ENCODE peak calls at places on chromosome 1, in five cellular contexts. W, G, V, J and L are unnamed samples.

GRCh38 chr1:924619-925323 is 1.0 kb downstream of the SAMD11 start:
- DNase-seq in W (peak; percentile 74), J (no peak), G (no peak), V (no peak), L (peak; percentile 66)

GRCh38 chr1:242139986-242140385 is 141.1 kb upstream of the MAP1LC3C start:
- DNase-seq in G (no peak), W (no peak), J (no peak), V (no peak), L (no peak)

GRCh38 chr1:43885311-43885801 is 48.2 kb upstream of the ARTN start:
- DNase-seq in J (no peak), G (peak; percentile 38), V (no peak), W (no peak), L (no peak)

GRCh38 chr1:47219590-47220220 is 12.3 kb downstream of the TAL1 start:
- DNase-seq in G (no peak), W (no peak), V (no peak), J (no peak), L (no peak)

GRCh38 chr1:234781241-234782056 is 171.5 kb upstream of the IRF2BP2 start:
- DNase-seq in J (peak; percentile 57), V (no peak), G (no peak), W (no peak), L (no peak)

GRCh38 chr1:58755468-58755872 is 28.4 kb downstream of the JUN start:
- DNase-seq in J (peak; percentile 83), W (no peak), G (peak; percentile 70), V (no peak), L (no peak)

GRCh38 chr1:94326329-94326728 is 88.9 kb upstream of the ARHGAP29 start:
- DNase-seq in V (no peak), J (no peak), G (no peak), W (no peak), L (no peak)

GRCh38 chr1:156101880-156102279 is 12.6 kb upstream of the LMNA start:
- DNase-seq in G (no peak), V (no peak), W (no peak), J (no peak), L (no peak)

GRCh38 chr1:39036678-39037077 is 10.5 kb downstream of the NDUFS5 start:
- DNase-seq in G (no peak), W (no peak), J (no peak), V (no peak), L (no peak)

GRCh38 chr1:154221815-154222081 is 993 bp downstream of the UBAP2L start:
- DNase-seq in W (no peak), V (no peak), J (peak; percentile 31), G (no peak), L (peak; percentile 59)

GRCh38 chr1:75614455-75615379 is 3.8 kb upstream of the SLC44A5 start:
- DNase-seq in V (peak; percentile 57), G (peak; percentile 19), J (peak; percentile 57), W (peak; percentile 86), L (peak; percentile 60)

GRCh38 chr1:182457844-182458243 is 7.9 kb downstream of the RGSL1 start:
- DNase-seq in J (peak; percentile 76), G (no peak), W (no peak), V (no peak), L (no peak)

GRCh38 chr1:12275370-12275769 is 45.5 kb downstream of the VPS13D start:
- DNase-seq in G (no peak), W (peak; percentile 37), J (peak; percentile 6), V (peak; percentile 5), L (no peak)

GRCh38 chr1:51284487-51284954 is 45.8 kb downstream of the TTC39A start:
- DNase-seq in G (peak; percentile 40), J (peak; percentile 61), V (no peak), W (peak; percentile 71), L (no peak)

GRCh38 chr1:93685918-93686317 is 4.3 kb upstream of the BCAR3 start:
- DNase-seq in G (no peak), V (no peak), J (no peak), W (no peak), L (no peak)

GRCh38 chr1:9634582-9634981 is 16.9 kb upstream of the PIK3CD start:
- DNase-seq in G (no peak), W (no peak), J (no peak), V (no peak), L (no peak)

GRCh38 chr1:157181790-157182189 is 43.6 kb upstream of the ETV3 start:
- DNase-seq in J (no peak), V (no peak), G (no peak), W (no peak), L (no peak)

GRCh38 chr1:58432813-58433668 is 113.5 kb downstream of the OMA1 start:
- DNase-seq in W (peak; percentile 68), J (no peak), V (peak; percentile 39), G (no peak), L (no peak)

GRCh38 chr1:6686294-6686693 is 15.3 kb downstream of the DNAJC11 start:
- DNase-seq in G (no peak), V (no peak), J (no peak), W (no peak), L (no peak)

GRCh38 chr1:101330427-101331130 is 93.8 kb downstream of the S1PR1 start:
- DNase-seq in G (no peak), J (no peak), V (no peak), W (no peak), L (no peak)

GRCh38 chr1:230067871-230068814 is 1.1 kb downstream of the GALNT2 start:
- DNase-seq in V (no peak), J (no peak), G (no peak), W (peak; percentile 79), L (peak; percentile 47)

GRCh38 chr1:163357378-163357777 is 35.6 kb downstream of the NUF2 start:
- DNase-seq in W (no peak), J (peak; percentile 52), V (no peak), G (no peak), L (no peak)

GRCh38 chr1:2804628-2805351 is 3.3 kb upstream of the TTC34 start:
- DNase-seq in W (no peak), G (no peak), J (no peak), V (no peak), L (no peak)

GRCh38 chr1:158730453-158730852 is 9.9 kb upstream of the OR6K3 start:
- DNase-seq in J (no peak), V (no peak), W (no peak), G (no peak), L (no peak)

GRCh38 chr1:205791568-205792180 is 16.4 kb upstream of the RAB29 start:
- DNase-seq in G (no peak), W (peak; percentile 82), J (peak; percentile 48), V (no peak), L (peak; percentile 81)

GRCh38 chr1:51327386-51327785 is 3.0 kb downstream of the TTC39A start:
- DNase-seq in G (no peak), W (no peak), J (no peak), V (no peak), L (no peak)

GRCh38 chr1:9198538-9199361 is 35.8 kb upstream of the H6PD start:
- DNase-seq in J (no peak), V (no peak), W (peak; percentile 83), G (no peak), L (no peak)

GRCh38 chr1:32876341-32877210 is 5.9 kb upstream of the FNDC5 start:
- DNase-seq in V (no peak), W (peak; percentile 87), J (peak; percentile 24), G (peak; percentile 28), L (peak; percentile 55)

GRCh38 chr1:158122823-158123390 is 57.8 kb upstream of the CD1D start:
- DNase-seq in J (no peak), V (no peak), G (no peak), W (no peak), L (no peak)

DNA sequence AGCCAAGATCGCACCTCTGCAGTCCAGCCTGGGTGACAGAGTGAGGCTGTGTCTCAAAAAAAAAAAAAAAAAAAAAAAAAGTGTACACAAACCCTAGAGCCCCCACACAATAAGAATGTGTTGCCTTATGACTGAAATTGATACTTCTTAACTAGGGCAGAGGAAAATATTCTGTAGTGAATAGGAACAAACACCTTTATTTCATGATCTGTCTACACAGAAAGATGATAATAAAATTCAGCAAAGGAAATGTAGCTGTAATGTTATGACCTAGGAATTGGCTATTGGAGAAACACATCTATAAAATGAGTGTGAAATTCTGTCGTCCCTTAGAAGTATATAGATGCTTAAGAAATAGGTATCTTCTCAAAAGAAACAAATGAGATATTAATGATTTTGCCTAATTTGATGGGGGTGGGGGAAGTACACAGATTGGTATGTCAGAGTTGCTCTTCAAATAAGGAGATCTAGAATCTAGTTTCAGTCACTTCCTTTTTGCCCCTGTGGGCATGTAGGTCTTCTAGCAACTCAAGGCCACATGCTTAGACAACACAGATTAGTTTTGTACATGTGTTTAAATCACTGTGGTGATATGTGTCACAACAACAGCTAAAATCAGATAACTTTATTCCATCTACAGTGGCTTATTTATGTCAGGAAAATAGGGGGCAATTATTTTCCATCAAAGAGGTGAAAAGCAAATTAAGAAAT is 10.7 kb upstream of the GPR25 start:
- DNase-seq in G (no peak), V (no peak), W (no peak), J (no peak), L (no peak)
- TF ChIP-seq JUND in G (no peak), V (no peak), W (no peak), J (no peak), L (no peak)

GRCh38 chr1:87669671-87670070 is 341.0 kb downstream of the LMO4 start:
- DNase-seq in J (no peak), W (no peak), V (no peak), G (no peak), L (no peak)

GRCh38 chr1:87678221-87678715 is 349.6 kb downstream of the LMO4 start:
- DNase-seq in G (no peak), J (no peak), W (no peak), V (no peak), L (no peak)

GRCh38 chr1:87673748-87674147 is 345.1 kb downstream of the LMO4 start:
- DNase-seq in J (no peak), G (no peak), W (no peak), V (no peak), L (peak; percentile 45)

DNA sequence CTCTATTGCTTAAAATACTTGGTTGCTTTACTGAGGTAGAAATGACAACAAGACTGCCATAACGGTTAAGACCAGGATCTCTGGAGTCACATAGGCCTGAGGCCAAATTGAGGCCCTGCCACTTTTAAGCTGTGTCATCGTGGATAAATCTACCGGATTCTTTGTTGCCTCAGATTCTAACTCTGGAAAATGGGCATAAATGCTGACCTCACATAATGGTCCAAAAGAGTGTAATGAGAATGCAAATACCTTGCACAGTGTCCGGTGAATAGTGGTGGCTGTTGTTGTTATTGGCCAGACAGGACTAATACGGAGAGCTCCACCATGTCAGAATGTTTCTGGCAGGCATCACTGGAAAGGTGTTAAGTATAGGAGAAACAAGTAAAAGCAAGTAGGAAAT is 346.1 kb downstream of the LMO4 start:
- DNase-seq in G (no peak), V (no peak), J (no peak), W (no peak), L (no peak)
- TF ChIP-seq JUND in G (no peak), V (no peak), J (no peak), W (no peak), L (no peak)

GRCh38 chr1:5141750-5142149 is 487.3 kb downstream of the AJAP1 start:
- DNase-seq in G (no peak), J (no peak), V (no peak), W (no peak), L (no peak)

GRCh38 chr1:5142389-5142788 is 488.0 kb downstream of the AJAP1 start:
- DNase-seq in J (no peak), W (no peak), V (no peak), G (no peak), L (no peak)

GRCh38 chr1:5140962-5141361 is 486.6 kb downstream of the AJAP1 start:
- DNase-seq in J (no peak), V (no peak), W (no peak), G (no peak), L (no peak)

GRCh38 chr1:5140136-5140535 is 485.7 kb downstream of the AJAP1 start:
- DNase-seq in J (no peak), G (no peak), W (no peak), V (no peak), L (no peak)
- TF ChIP-seq JUND in J (no peak), G (no peak), W (no peak), V (no peak), L (no peak)

GRCh38 chr1:67208217-67208616 is 42.0 kb downstream of the IL23R start:
- DNase-seq in J (no peak), V (no peak), W (no peak), G (no peak), L (no peak)
- TF ChIP-seq JUND in J (no peak), V (no peak), W (no peak), G (no peak), L (no peak)